ENCODE peak calls at places on chromosomes 1 and 21, in five cellular contexts. Z is IMR-90, Q is tibial artery, Y is colonic mucosa, F is thyroid gland. I is an unnamed sample.
A peak's percentile ranks its signal among the peaks of the same experiment; 100 is the strongest.

GRCh38 chr21:35189077-35189863 is 140.2 kb upstream of the RUNX1 start:
- DNase-seq in Z (peak; percentile 82), Q (no peak), Y (no peak), F (no peak), I (no peak)

GRCh38 chr1:25474439-25475047 is 43.8 kb downstream of the MACO1 start:
- DNase-seq in Z (no peak), Q (no peak), Y (no peak), F (no peak), I (no peak)

GRCh38 chr1:210332719-210333398 is 4.2 kb downstream of the HHAT start:
- DNase-seq in Z (no peak), Q (no peak), Y (no peak), F (no peak), I (no peak)

GRCh38 chr1:186240436-186240835 is 134.6 kb downstream of the TPR start:
- DNase-seq in Z (no peak), Q (no peak), Y (no peak), F (no peak), I (no peak)

GRCh38 chr1:44674113-44675000 is at the start of the genes ARMH1 and TMEM53:
- DNase-seq in Z (peak; percentile 98), Q (peak; percentile 100), Y (peak; percentile 100), F (peak; percentile 99), I (peak; percentile 100)

GRCh38 chr1:86231076-86231475 is 74.5 kb upstream of the COL24A1 start:
- DNase-seq in Z (no peak), Q (no peak), Y (no peak), F (no peak), I (no peak)

GRCh38 chr1:221839321-221839720 is 97.4 kb upstream of the DUSP10 start:
- DNase-seq in Z (no peak), Q (no peak), Y (no peak), F (no peak), I (no peak)

GRCh38 chr1:152037920-152038658 is 1.3 kb upstream of the S100A11 start:
- DNase-seq in Z (no peak), Q (no peak), Y (no peak), F (no peak), I (no peak)

GRCh38 chr1:51936531-51936930 is 54.0 kb downstream of the RAB3B start:
- DNase-seq in Z (peak; percentile 37), Q (no peak), Y (no peak), F (no peak), I (no peak)

GRCh38 chr1:222048030-222048632 is 306.2 kb upstream of the DUSP10 start:
- DNase-seq in Z (peak; percentile 74), Q (no peak), Y (no peak), F (no peak), I (no peak)

GRCh38 chr1:91827094-91828006 is 58.6 kb downstream of the TGFBR3 start:
- DNase-seq in Z (no peak), Q (no peak), Y (peak; percentile 69), F (no peak), I (peak; percentile 67)

GRCh38 chr1:94316183-94316582 is 78.8 kb upstream of the ARHGAP29 start:
- DNase-seq in Z (no peak), Q (no peak), Y (no peak), F (no peak), I (no peak)

GRCh38 chr1:38516560-38516959 is 343.0 kb downstream of the RRAGC start:
- DNase-seq in Z (no peak), Q (no peak), Y (no peak), F (no peak), I (no peak)

GRCh38 chr1:228099331-228099732 is 3.8 kb downstream of the C1orf35 start:
- DNase-seq in Z (no peak), Q (peak; percentile 61), Y (no peak), F (no peak), I (no peak)

GRCh38 chr1:12556368-12556930 is 61.6 kb downstream of the DHRS3 start:
- DNase-seq in Z (peak; percentile 93), Q (peak; percentile 90), Y (no peak), F (peak; percentile 78), I (peak; percentile 54)

GRCh38 chr1:183218981-183219621 is 33.0 kb downstream of the LAMC2 start:
- DNase-seq in Z (no peak), Q (peak; percentile 88), Y (peak; percentile 44), F (peak; percentile 86), I (peak; percentile 78)

GRCh38 chr1:18322353-18323032 is 158.2 kb upstream of the KLHDC7A start:
- DNase-seq in Z (no peak), Q (no peak), Y (no peak), F (no peak), I (no peak)

GRCh38 chr1:99589186-99589636 is 56.7 kb upstream of the PALMD start:
- DNase-seq in Z (no peak), Q (no peak), Y (peak; percentile 53), F (no peak), I (no peak)

GRCh38 chr1:71350805-71351204 is 270.0 kb upstream of the ZRANB2 start:
- DNase-seq in Z (peak; percentile 42), Q (no peak), Y (no peak), F (no peak), I (no peak)

GRCh38 chr1:145994391-145995120 is 1.8 kb downstream of the TXNIP start:
- DNase-seq in Z (no peak), Q (peak; percentile 67), Y (no peak), F (peak; percentile 8), I (no peak)

GRCh38 chr1:44799770-44800584 is at the start of gene PLK3:
- DNase-seq in Z (peak; percentile 98), Q (peak; percentile 99), Y (peak; percentile 99), F (peak; percentile 98), I (peak; percentile 97)

GRCh38 chr1:8122160-8122476 is 96.0 kb upstream of the ERRFI1 start:
- DNase-seq in Z (peak; percentile 60), Q (peak; percentile 68), Y (no peak), F (no peak), I (no peak)

GRCh38 chr1:8118031-8118451 is 91.9 kb upstream of the ERRFI1 start:
- DNase-seq in Z (no peak), Q (peak; percentile 61), Y (no peak), F (no peak), I (no peak)

GRCh38 chr1:8121261-8122159 is 95.4 kb upstream of the ERRFI1 start:
- DNase-seq in Z (peak; percentile 94), Q (peak; percentile 91), Y (peak; percentile 44), F (peak; percentile 74), I (peak; percentile 78)

GRCh38 chr1:8122477-8123407 is 96.6 kb upstream of the ERRFI1 start:
- DNase-seq in Z (peak; percentile 85), Q (peak; percentile 48), Y (no peak), F (no peak), I (no peak)

GRCh38 chr1:8120693-8121260 is 94.7 kb upstream of the ERRFI1 start:
- DNase-seq in Z (peak; percentile 34), Q (peak; percentile 21), Y (no peak), F (peak; percentile 46), I (peak; percentile 56)
- H3K4me3 ChIP-seq in Z (no peak overlapping the region), Q (no peak overlapping the region), Y (no peak overlapping the region), F (no peak overlapping the region), I (no peak overlapping the region)

GRCh38 chr1:230282157-230282556 is 144.0 kb downstream of the PGBD5 start:
- DNase-seq in Z (no peak), Q (no peak), Y (peak; percentile 86), F (no peak), I (no peak)
- H3K4me1 ChIP-seq in Z (no peaks in the 10 kb centered on the region), Q (peaks cover 4% of the 10 kb centered on the region), Y (peaks cover 5% of the 10 kb centered on the region), F (no peaks in the 10 kb centered on the region), I (no peaks in the 10 kb centered on the region)

GRCh38 chr1:236275061-236275460 is 6.7 kb downstream of the ERO1B start:
- DNase-seq in Z (no peak), Q (no peak), Y (no peak), F (no peak), I (no peak)
- H3K4me3 ChIP-seq in Z (no peak overlapping the region), Q (no peak overlapping the region), Y (no peak overlapping the region), F (no peak overlapping the region), I (no peak overlapping the region)

GRCh38 chr1:234985531-234986294 is 142.9 kb downstream of the TOMM20 start:
- DNase-seq in Z (no peak), Q (no peak), Y (no peak), F (peak; percentile 38), I (no peak)
- H3K4me1 ChIP-seq in Z (peaks cover 38% of the 10 kb centered on the region), Q (peaks cover 78% of the 10 kb centered on the region), Y (peaks cover 19% of the 10 kb centered on the region), F (peaks cover 64% of the 10 kb centered on the region), I (peaks cover 8% of the 10 kb centered on the region)

GRCh38 chr1:156767879-156768608 is 709 bp downstream of the PRCC start:
- DNase-seq in Z (no peak), Q (peak; percentile 76), Y (peak; percentile 44), F (peak; percentile 25), I (no peak)
- H3K4me3 ChIP-seq in Z (peak overlapping the region; percentile 71), Q (peak overlapping the region; percentile 96), Y (peak overlapping the region; percentile 93), F (peak overlapping the region; percentile 95), I (peak overlapping the region; percentile 69)

GRCh38 chr1:67729872-67730271 is 44.9 kb downstream of the GADD45A start:
- DNase-seq in Z (no peak), Q (no peak), Y (no peak), F (no peak), I (no peak)

GRCh38 chr1:67733741-67734690 is 49.0 kb downstream of the GADD45A start:
- DNase-seq in Z (no peak), Q (no peak), Y (no peak), F (no peak), I (no peak)

GRCh38 chr1:67731322-67731721 is 46.3 kb downstream of the GADD45A start:
- DNase-seq in Z (no peak), Q (no peak), Y (no peak), F (no peak), I (no peak)

GRCh38 chr1:67735220-67735619 is 50.2 kb downstream of the GADD45A start:
- DNase-seq in Z (no peak), Q (no peak), Y (no peak), F (no peak), I (no peak)

GRCh38 chr1:67732750-67733151 is 47.8 kb downstream of the GADD45A start:
- DNase-seq in Z (peak; percentile 84), Q (peak; percentile 80), Y (no peak), F (no peak), I (no peak)
- H3K4me1 ChIP-seq in Z (peaks cover 13% of the 10 kb centered on the region), Q (peaks cover 54% of the 10 kb centered on the region), Y (peaks cover 15% of the 10 kb centered on the region), F (peaks cover 19% of the 10 kb centered on the region), I (peaks cover 4% of the 10 kb centered on the region)

GRCh38 chr1:101312192-101312591 is 75.4 kb downstream of the S1PR1 start:
- DNase-seq in Z (no peak), Q (no peak), Y (no peak), F (no peak), I (no peak)
- H3K4me3 ChIP-seq in Z (no peak overlapping the region), Q (no peak overlapping the region), Y (no peak overlapping the region), F (no peak overlapping the region), I (no peak overlapping the region)

DNA sequence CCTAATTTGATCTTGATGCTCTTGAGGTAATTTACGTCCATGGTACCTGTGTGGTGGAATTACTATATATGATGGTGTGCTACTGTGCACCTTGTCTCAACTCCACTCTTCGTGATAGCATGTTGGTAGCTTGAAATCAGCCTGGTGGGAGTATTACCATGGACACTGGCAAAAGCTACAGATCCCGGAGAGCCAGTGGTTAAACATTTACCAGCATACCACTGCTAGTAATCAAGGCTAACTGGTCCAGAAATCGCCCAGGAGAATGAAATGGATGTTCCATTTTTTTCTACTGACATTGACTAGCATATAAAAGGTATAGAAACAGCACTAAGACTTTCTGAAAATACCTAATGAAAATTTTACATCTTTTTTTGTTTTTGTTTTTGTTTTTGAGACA is 30.6 kb downstream of the ELK4 start:
- DNase-seq in Z (no peak), Q (no peak), Y (no peak), F (no peak), I (no peak)
- H3K4me1 ChIP-seq in Z (peaks cover 18% of the 10 kb centered on the region), Q (peaks cover 32% of the 10 kb centered on the region), Y (no peaks in the 10 kb centered on the region), F (peaks cover 36% of the 10 kb centered on the region), I (no peaks in the 10 kb centered on the region)